ENCODE peak calls at places on chromosomes 11 and 22, in six cellular contexts. V is Peyer's patch, F is adrenal gland, N is tibial nerve, K is A673, W is lower lobe of right lung. Z is an unnamed sample. For H3K4me1, the result is how much of the 10 kb centered on the place peaks cover.

GRCh38 chr11:16410479-16410878 is 54.1 kb upstream of the SOX6 start:
- DNase-seq in V (no peak), F (no peak), N (no peak), K (no peak), W (no peak), Z (no peak)

GRCh38 chr11:47067401-47067800 is 109.3 kb downstream of the ARFGAP2 start:
- DNase-seq in V (no peak), F (no peak), N (no peak), K (no peak), W (no peak), Z (no peak)

GRCh38 chr22:37943471-37944198 is 9.8 kb downstream of the C22orf23 start:
- DNase-seq in V (no peak), F (no peak), N (no peak), K (no peak), W (no peak), Z (no peak)

GRCh38 chr11:125085301-125086081 is 22.4 kb downstream of the SLC37A2 start:
- DNase-seq in V (no peak), F (peak), N (no peak), K (no peak), W (peak), Z (no peak)

GRCh38 chr11:130246719-130247118 is 68.0 kb downstream of the ZBTB44 start:
- DNase-seq in V (no peak), F (no peak), N (no peak), K (peak), W (no peak), Z (no peak)

GRCh38 chr22:43505896-43506295 is 94.1 kb downstream of the MPPED1 start:
- DNase-seq in V (no peak), F (no peak), N (no peak), K (no peak), W (no peak), Z (no peak)

GRCh38 chr11:43396617-43397016 is 37.9 kb downstream of the TTC17 start:
- DNase-seq in V (no peak), F (no peak), N (no peak), K (no peak), W (no peak), Z (no peak)

GRCh38 chr22:46795140-46795539 is 32.7 kb downstream of the TBC1D22A start:
- DNase-seq in V (no peak), F (no peak), N (no peak), K (no peak), W (no peak), Z (no peak)

GRCh38 chr22:32643246-32643645 is 158.3 kb upstream of the TIMP3 start:
- DNase-seq in V (no peak), F (no peak), N (no peak), K (no peak), W (no peak), Z (no peak)

GRCh38 chr11:16966633-16967346 is 47.4 kb downstream of the PLEKHA7 start:
- DNase-seq in V (peak), F (no peak), N (no peak), K (no peak), W (no peak), Z (no peak)

GRCh38 chr11:1760351-1761109 is 3.2 kb downstream of the CTSD start:
- DNase-seq in V (peak), F (peak), N (peak), K (no peak), W (peak), Z (peak)

GRCh38 chr11:108973402-108974119 is 308.7 kb downstream of the DDX10 start:
- DNase-seq in V (no peak), F (no peak), N (no peak), K (peak), W (no peak), Z (no peak)

GRCh38 chr11:45964911-45965389 is 42.5 kb downstream of the LARGE2 start:
- DNase-seq in V (peak), F (peak), N (peak), K (peak), W (no peak), Z (no peak)

GRCh38 chr11:45919276-45919675 is 1.6 kb upstream of the PEX16 start:
- DNase-seq in V (no peak), F (no peak), N (no peak), K (no peak), W (peak), Z (peak)

GRCh38 chr11:2186669-2187266 is 15.2 kb upstream of the TH start:
- DNase-seq in V (no peak), F (no peak), N (no peak), K (peak), W (no peak), Z (no peak)

GRCh38 chr11:31640611-31641010 is 131.0 kb downstream of the ELP4 start:
- DNase-seq in V (no peak), F (no peak), N (no peak), K (no peak), W (no peak), Z (no peak)

GRCh38 chr11:16217631-16218030 is 138.7 kb downstream of the SOX6 start:
- DNase-seq in V (no peak), F (no peak), N (no peak), K (no peak), W (no peak), Z (no peak)

GRCh38 chr22:45583504-45583903 is 80.8 kb downstream of the FBLN1 start:
- DNase-seq in V (no peak), F (no peak), N (no peak), K (no peak), W (no peak), Z (no peak)

GRCh38 chr11:129947474-129947873 is 52.1 kb upstream of the NFRKB start:
- DNase-seq in V (no peak), F (no peak), N (no peak), K (no peak), W (no peak), Z (no peak)

GRCh38 chr11:1515082-1516060 is 28.8 kb upstream of the MOB2 start:
- DNase-seq in V (peak), F (peak), N (peak), K (peak), W (peak), Z (peak)

DNA sequence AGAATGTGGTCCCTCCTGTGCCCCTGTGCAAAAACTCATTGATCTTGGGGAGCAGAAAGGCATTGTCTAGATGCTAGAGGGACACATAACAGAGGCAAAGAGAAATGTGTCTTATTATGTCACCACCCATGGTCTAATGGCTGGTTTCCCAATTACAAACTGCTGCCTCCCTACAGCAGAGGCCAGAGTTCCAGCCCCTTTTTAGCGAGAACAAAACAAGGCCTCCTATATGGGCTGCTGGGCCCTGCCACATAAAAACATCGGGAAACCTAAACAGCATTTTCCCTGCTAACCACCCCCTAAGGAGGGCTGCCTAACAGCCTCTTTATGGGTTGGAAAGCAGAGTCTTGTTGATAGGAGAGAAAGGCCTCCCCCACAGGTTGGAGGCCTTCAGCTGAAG is 75.2 kb upstream of the CRTAM start:
- DNase-seq in V (no peak), F (no peak), N (no peak), K (no peak), W (no peak), Z (no peak)
- H3K4me1 ChIP-seq in V (under half), F (under half), N (under half), K (under half), W (under half), Z (under half)

GRCh38 chr22:31093090-31093850 is 12.2 kb downstream of the SMTN start:
- DNase-seq in V (no peak), F (peak), N (no peak), K (no peak), W (no peak), Z (peak)

GRCh38 chr22:31089101-31090100 is 8.3 kb downstream of the SMTN start:
- DNase-seq in V (peak), F (peak), N (no peak), K (no peak), W (no peak), Z (no peak)

GRCh38 chr22:31090217-31091085 is 9.3 kb downstream of the SMTN start:
- DNase-seq in V (no peak), F (no peak), N (no peak), K (no peak), W (no peak), Z (no peak)

GRCh38 chr22:31092161-31092560 is 11.0 kb downstream of the SMTN start:
- DNase-seq in V (no peak), F (no peak), N (no peak), K (no peak), W (no peak), Z (no peak)

GRCh38 chr22:31091106-31091975 is 10.2 kb downstream of the SMTN start:
- DNase-seq in V (no peak), F (no peak), N (no peak), K (no peak), W (no peak), Z (no peak)
- H3K27ac ChIP-seq in V (peak), F (peak), N (peak), K (no peak), W (no peak), Z (no peak)

DNA sequence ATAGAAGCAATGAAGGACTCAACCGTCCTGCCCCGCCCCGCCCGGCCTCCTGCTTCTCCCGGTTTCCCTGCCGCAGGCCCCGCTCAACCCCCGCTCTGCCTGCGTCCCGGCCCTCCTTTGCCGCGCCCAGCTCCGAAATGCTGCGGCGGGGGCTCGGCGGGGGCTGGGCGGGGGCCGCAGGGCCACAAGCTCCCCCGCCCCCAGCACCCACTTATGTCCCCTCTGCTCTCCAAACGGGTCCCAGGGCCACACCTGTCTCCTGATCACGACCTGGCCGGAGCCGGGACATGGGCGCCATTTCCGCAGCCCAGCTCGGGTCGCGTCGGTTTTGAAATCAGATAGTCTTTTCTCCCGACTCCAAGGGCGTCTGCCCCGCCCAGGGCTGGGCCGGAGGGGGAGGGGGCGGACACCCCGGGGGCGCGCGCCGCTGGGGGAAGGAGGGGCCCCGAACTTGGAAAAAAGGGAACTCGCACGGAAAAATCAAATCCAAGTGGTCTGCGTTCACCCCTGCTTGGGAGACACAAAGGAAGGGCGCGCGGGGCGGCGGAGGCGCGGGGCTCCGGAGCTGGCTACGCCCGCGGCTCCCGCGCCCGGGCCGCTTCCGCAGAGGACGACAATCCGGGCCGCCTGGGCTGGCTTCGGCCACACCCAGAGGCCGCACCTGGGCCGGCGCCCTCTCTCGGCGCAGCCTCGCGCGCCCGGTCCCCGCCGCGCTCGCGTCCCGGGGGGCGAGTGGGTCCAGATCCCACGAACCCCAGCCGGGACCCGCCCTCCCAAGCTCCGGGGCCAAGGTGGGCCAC is 70.5 kb upstream of the EP300 start:
- DNase-seq in V (peak), F (peak), N (peak), K (peak), W (peak), Z (peak)
- TF ChIP-seq CTCF in V (no peak), F (no peak), N (no peak), K (no peak), W (peak), Z (no peak)

GRCh38 chr11:115493905-115494304 is 10.3 kb downstream of the CADM1 start:
- DNase-seq in V (no peak), F (no peak), N (no peak), K (no peak), W (no peak), Z (no peak)
- H3K4me1 ChIP-seq in V (under half), F (under half), N (under half), K (under half), W (under half), Z (under half)

DNA sequence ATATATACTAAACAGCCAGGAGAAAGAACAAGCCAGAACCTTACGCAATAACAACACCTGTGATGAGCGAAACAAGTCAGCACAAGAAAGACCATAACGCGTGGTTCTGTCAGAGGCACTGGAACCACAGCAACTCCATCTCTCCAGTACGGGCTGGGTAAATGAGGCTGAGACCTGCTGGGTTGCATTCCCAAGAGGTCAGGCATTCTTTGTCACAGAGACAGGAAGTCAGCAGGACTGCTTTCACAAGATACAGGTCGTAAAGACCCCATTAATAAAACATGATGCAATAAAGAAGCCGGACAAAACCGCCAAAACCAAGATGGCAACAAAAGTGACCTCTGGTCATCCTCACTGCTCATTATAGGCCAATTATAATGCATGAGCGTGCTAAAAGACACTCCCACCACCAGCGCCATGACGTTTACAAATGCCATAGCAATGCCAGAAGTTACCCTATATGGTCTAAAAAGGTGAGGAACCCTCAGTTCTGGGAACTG is 21.7 kb downstream of the TPST2 start:
- DNase-seq in V (no peak), F (no peak), N (no peak), K (peak), W (no peak), Z (no peak)
- H3K27ac ChIP-seq in V (no peak), F (peak), N (no peak), K (no peak), W (no peak), Z (no peak)

DNA sequence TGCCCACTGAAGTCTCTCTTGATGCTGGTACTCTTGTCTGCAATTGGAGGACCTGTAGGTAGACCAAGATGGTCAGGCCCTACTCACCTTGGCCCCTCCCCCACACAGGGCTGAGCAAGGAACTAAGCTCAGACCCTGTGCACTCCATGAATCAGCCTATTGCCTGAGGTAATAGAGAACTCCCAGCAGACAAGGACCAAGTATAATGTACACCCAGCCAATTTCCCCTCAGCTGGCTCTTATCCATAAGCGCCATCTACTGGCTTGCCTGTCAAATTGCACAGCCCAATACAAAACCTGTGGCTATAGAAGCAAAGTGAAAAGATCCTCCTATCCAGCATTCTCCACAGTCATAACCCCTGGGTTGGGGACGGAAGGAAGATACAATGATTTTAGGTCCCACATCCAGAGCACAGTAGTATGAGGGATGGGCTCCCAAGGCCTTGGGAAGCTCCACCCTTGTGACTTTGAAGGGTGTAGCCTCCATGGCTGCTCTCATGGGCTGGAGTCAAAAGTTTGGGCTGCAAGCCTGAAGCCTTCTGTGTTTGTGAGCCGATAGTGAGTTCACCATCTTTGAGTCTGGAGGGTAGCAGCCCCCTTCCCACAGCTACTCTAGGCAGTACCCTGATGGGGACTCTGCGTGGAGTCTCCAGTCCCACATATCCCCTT is 56.0 kb downstream of the GLYATL2 start:
- DNase-seq in V (peak), F (peak), N (no peak), K (peak), W (no peak), Z (no peak)
- TF ChIP-seq CTCF in V (no peak), F (peak), N (peak), K (peak), W (peak), Z (peak)

Z was measured in left lung.